ENCODE peak calls at places on chromosomes 12 and 14, in eight cellular contexts. S is mammary epithelial cell; J is choroid plexus epithelial cell; Q is AG10803; A is activated CD8-positive, alpha-beta memory T cell treated with anti-CD3 and anti-CD28 coated beads, Interleukin-2, amount 50 U/mL, for 4 hours; U is HCEC 1CT; R is ELR; D is GM23338. H is an unnamed sample.
A peak's percentile ranks its signal among the peaks of the same experiment; 100 is the strongest.

GRCh38 chr14:77375164-77375950 is 1.5 kb downstream of the TMED8 start:
- DNase-seq in S (no peak), J (no peak), Q (no peak), A (no peak), U (no peak), R (no peak), D (no peak), H (no peak)

GRCh38 chr14:106879241-106879640 is 1352.9 kb downstream of the TMEM121 start:
- DNase-seq in S (peak; percentile 48), J (no peak), Q (no peak), A (peak; percentile 47), U (peak; percentile 6), R (peak; percentile 21), D (peak; percentile 6), H (peak; percentile 70)

GRCh38 chr12:127083028-127083949 is 1183.7 kb upstream of the TMEM132C start:
- DNase-seq in S (peak; percentile 78), J (peak; percentile 87), Q (peak; percentile 70), A (no peak), U (peak; percentile 79), R (peak; percentile 91), D (peak; percentile 61), H (peak; percentile 84)

GRCh38 chr12:57104292-57104910 is 6.8 kb downstream of the STAT6 start:
- DNase-seq in S (no peak), J (no peak), Q (no peak), A (no peak), U (no peak), R (no peak), D (no peak), H (no peak)

GRCh38 chr14:98167702-98168101 is 1104.3 kb downstream of the BCL11B start:
- DNase-seq in S (no peak), J (no peak), Q (no peak), A (no peak), U (no peak), R (no peak), D (no peak), H (no peak)

GRCh38 chr12:22518998-22519397 is 25.3 kb downstream of the C2CD5 start:
- DNase-seq in S (peak; percentile 53), J (peak; percentile 60), Q (no peak), A (no peak), U (no peak), R (peak; percentile 19), D (no peak), H (no peak)

GRCh38 chr12:25728196-25728595 is 175.1 kb upstream of the LMNTD1 start:
- DNase-seq in S (no peak), J (peak; percentile 16), Q (no peak), A (no peak), U (no peak), R (no peak), D (no peak), H (no peak)

GRCh38 chr12:31622038-31622437 is 31.1 kb upstream of the DENND5B start:
- DNase-seq in S (no peak), J (no peak), Q (no peak), A (no peak), U (no peak), R (no peak), D (no peak), H (no peak)

GRCh38 chr12:77725611-77726010 is 105.1 kb upstream of the NAV3 start:
- DNase-seq in S (peak; percentile 10), J (peak; percentile 94), Q (peak; percentile 77), A (no peak), U (peak; percentile 39), R (peak; percentile 28), D (peak; percentile 17), H (no peak)

GRCh38 chr12:120534703-120535655 is 823 bp downstream of the RNF10 start:
- DNase-seq in S (peak; percentile 75), J (peak; percentile 89), Q (peak; percentile 76), A (peak; percentile 39), U (peak; percentile 84), R (peak; percentile 90), D (peak; percentile 67), H (peak; percentile 79)

H was measured in kidney tubule cell.